ENCODE peak calls at places on chromosomes 16 and 17, in ten cellular contexts. F is stomach; G is effector CD8-positive, alpha-beta T cell; Z is LHCN-M2; Q is stimulated activated CD8-positive, alpha-beta memory T cell treated with anti-CD3 and anti-CD28 coated beads, Interleukin-4, amount 100 ng/mL, for 24 hours; C is activated T-helper 1 cell treated with Interleukin-2 at 50 U/mL for 16 hours; P is left kidney; S is dorsolateral prefrontal cortex; T is GM13977; L is neural crest cell. Y is an unnamed sample.

GRCh38 chr16:30350134-30350871 is 4.8 kb downstream of the CD2BP2 start:
- DNase-seq in F (no peak), G (no peak), Z (no peak), Q (no peak), C (no peak), P (no peak), S (no peak), T (peak), L (no peak), Y (no peak)

GRCh38 chr17:79777166-79777843 is 643 bp upstream of the CBX2 start:
- DNase-seq in F (peak), G (peak), Z (peak), Q (no peak), C (no peak), P (peak), S (no peak), T (peak), L (peak), Y (peak)

GRCh38 chr17:79925242-79925957 is 86.2 kb upstream of the CBX4 start:
- DNase-seq in F (peak), G (no peak), Z (peak), Q (no peak), C (no peak), P (peak), S (peak), T (no peak), L (no peak), Y (no peak)

GRCh38 chr17:31266042-31266441 is 31.0 kb downstream of the OMG start:
- DNase-seq in F (no peak), G (no peak), Z (no peak), Q (no peak), C (no peak), P (no peak), S (no peak), T (no peak), L (no peak), Y (peak)

GRCh38 chr16:997440-998051 is 16.0 kb downstream of the SOX8 start:
- DNase-seq in F (peak), G (peak), Z (peak), Q (peak), C (peak), P (peak), S (no peak), T (no peak), L (no peak), Y (no peak)

GRCh38 chr17:42647778-42648177 is 11.3 kb upstream of the TUBG2 start:
- DNase-seq in F (no peak), G (no peak), Z (no peak), Q (no peak), C (no peak), P (no peak), S (no peak), T (no peak), L (no peak), Y (no peak)

GRCh38 chr16:4696172-4696904 is 3.0 kb downstream of the NUDT16L1 start:
- DNase-seq in F (no peak), G (no peak), Z (no peak), Q (no peak), C (no peak), P (no peak), S (no peak), T (no peak), L (no peak), Y (peak)

GRCh38 chr17:6523809-6524355 is 32.5 kb downstream of the PITPNM3 start:
- DNase-seq in F (no peak), G (no peak), Z (no peak), Q (no peak), C (no peak), P (no peak), S (no peak), T (no peak), L (no peak), Y (no peak)

GRCh38 chr16:15765880-15766279 is 90.9 kb downstream of the MYH11 start:
- DNase-seq in F (no peak), G (no peak), Z (peak), Q (no peak), C (no peak), P (peak), S (no peak), T (peak), L (peak), Y (peak)

GRCh38 chr17:57259817-57260216 is 3.5 kb downstream of the MSI2 start:
- DNase-seq in F (no peak), G (no peak), Z (no peak), Q (no peak), C (no peak), P (no peak), S (no peak), T (no peak), L (no peak), Y (no peak)

GRCh38 chr16:88376053-88376834 is 6.5 kb upstream of the ZNF469 start:
- DNase-seq in F (no peak), G (no peak), Z (no peak), Q (no peak), C (no peak), P (no peak), S (no peak), T (no peak), L (peak), Y (no peak)

GRCh38 chr16:79769320-79770243 is 169.0 kb upstream of the MAF start:
- DNase-seq in F (no peak), G (no peak), Z (no peak), Q (no peak), C (no peak), P (no peak), S (no peak), T (no peak), L (no peak), Y (no peak)

Y was measured in B cell.